ENCODE peak calls at places on chromosomes 2 and 18, in four cellular contexts. One of them, this sample, is unnamed.

GRCh38 chr2:176188218-176188968 is at the start of gene HOXD1:
- ATAC-seq in HepG2: peak
- ATAC-seq in upper lobe of left lung: peak
- ATAC-seq in GM12878: no peak
- ATAC-seq in this sample: peak

GRCh38 chr2:10880586-10881321 is 31.0 kb upstream of the KCNF1 start:
- ATAC-seq in HepG2: no peak
- ATAC-seq in GM12878: no peak
- ATAC-seq in upper lobe of left lung: peak
- ATAC-seq in this sample: no peak

GRCh38 chr2:98422449-98422848 is 22.2 kb upstream of the INPP4A start:
- ATAC-seq in GM12878: no peak
- ATAC-seq in upper lobe of left lung: no peak
- ATAC-seq in HepG2: no peak
- ATAC-seq in this sample: no peak

GRCh38 chr18:36485772-36486171 is 188.3 kb downstream of the FHOD3 start:
- ATAC-seq in upper lobe of left lung: no peak
- ATAC-seq in GM12878: peak
- ATAC-seq in HepG2: no peak
- ATAC-seq in this sample: no peak

GRCh38 chr2:197077336-197077735 is 150.8 kb upstream of the PGAP1 start:
- ATAC-seq in GM12878: no peak
- ATAC-seq in HepG2: no peak
- ATAC-seq in upper lobe of left lung: no peak
- ATAC-seq in this sample: no peak

GRCh38 chr2:45823723-45824206 is 172.3 kb downstream of the PRKCE start:
- ATAC-seq in upper lobe of left lung: peak
- ATAC-seq in GM12878: peak
- ATAC-seq in HepG2: no peak
- ATAC-seq in this sample: peak

GRCh38 chr2:68379184-68379708 is 14.2 kb downstream of the PLEK start:
- ATAC-seq in upper lobe of left lung: no peak
- ATAC-seq in GM12878: peak
- ATAC-seq in HepG2: no peak
- ATAC-seq in this sample: no peak

GRCh38 chr18:77702686-77703085 is 453.0 kb downstream of the GALR1 start:
- ATAC-seq in HepG2: no peak
- ATAC-seq in upper lobe of left lung: no peak
- ATAC-seq in GM12878: no peak
- ATAC-seq in this sample: no peak

GRCh38 chr2:186518945-186519344 is 32.9 kb downstream of the ZC3H15 start:
- ATAC-seq in HepG2: no peak
- ATAC-seq in GM12878: no peak
- ATAC-seq in upper lobe of left lung: no peak
- ATAC-seq in this sample: no peak

GRCh38 chr18:12064086-12064763 is 29.4 kb upstream of the ANKRD62 start:
- ATAC-seq in GM12878: no peak
- ATAC-seq in HepG2: no peak
- ATAC-seq in upper lobe of left lung: peak
- ATAC-seq in this sample: no peak

GRCh38 chr2:236986524-236987330 is 99.0 kb upstream of the COPS8 start:
- ATAC-seq in upper lobe of left lung: peak
- ATAC-seq in HepG2: no peak
- ATAC-seq in GM12878: no peak
- ATAC-seq in this sample: no peak

GRCh38 chr18:34697891-34698290 is 12.2 kb upstream of the DTNA start:
- ATAC-seq in GM12878: peak
- ATAC-seq in HepG2: no peak
- ATAC-seq in upper lobe of left lung: no peak
- ATAC-seq in this sample: no peak

GRCh38 chr2:240996834-240997140 is 1.6 kb upstream of the SNED1 start:
- ATAC-seq in GM12878: no peak
- ATAC-seq in HepG2: no peak
- ATAC-seq in upper lobe of left lung: no peak
- ATAC-seq in this sample: no peak

GRCh38 chr2:194725169-194725568 is 931.9 kb upstream of the SLC39A10 start:
- ATAC-seq in upper lobe of left lung: no peak
- ATAC-seq in HepG2: no peak
- ATAC-seq in GM12878: peak
- ATAC-seq in this sample: no peak

GRCh38 chr18:26685438-26686173 is 137.3 kb upstream of the KCTD1 start:
- ATAC-seq in upper lobe of left lung: no peak
- ATAC-seq in GM12878: no peak
- ATAC-seq in HepG2: no peak
- ATAC-seq in this sample: no peak

GRCh38 chr2:215486973-215487372 is 51.1 kb upstream of the FN1 start:
- ATAC-seq in HepG2: no peak
- ATAC-seq in GM12878: no peak
- ATAC-seq in upper lobe of left lung: no peak
- ATAC-seq in this sample: peak

GRCh38 chr2:18505703-18506341 is 54.6 kb downstream of the RDH14 start:
- ATAC-seq in upper lobe of left lung: no peak
- ATAC-seq in GM12878: no peak
- ATAC-seq in HepG2: no peak
- ATAC-seq in this sample: no peak

GRCh38 chr2:24421668-24422067 is 61.3 kb upstream of the ITSN2 start:
- ATAC-seq in GM12878: peak
- ATAC-seq in upper lobe of left lung: peak
- ATAC-seq in HepG2: peak
- ATAC-seq in this sample: no peak
- TF ChIP-seq CTCF in GM12878: peak
- TF ChIP-seq CTCF in upper lobe of left lung: peak
- TF ChIP-seq CTCF in HepG2: peak
- TF ChIP-seq CTCF in this sample: peak

GRCh38 chr2:177651833-177652232 is 259.3 kb downstream of the AGPS start:
- ATAC-seq in GM12878: no peak
- ATAC-seq in upper lobe of left lung: no peak
- ATAC-seq in HepG2: no peak
- ATAC-seq in this sample: no peak
- TF ChIP-seq EP300 in GM12878: no peak
- TF ChIP-seq EP300 in upper lobe of left lung: no peak
- TF ChIP-seq EP300 in HepG2: no peak
- TF ChIP-seq EP300 in this sample: no peak

GRCh38 chr2:191803007-191803406 is 43.9 kb downstream of the CAVIN2 start:
- ATAC-seq in GM12878: no peak
- ATAC-seq in HepG2: no peak
- ATAC-seq in upper lobe of left lung: no peak
- ATAC-seq in this sample: no peak

GRCh38 chr2:191800874-191801273 is 46.0 kb downstream of the CAVIN2 start:
- ATAC-seq in HepG2: no peak
- ATAC-seq in upper lobe of left lung: no peak
- ATAC-seq in GM12878: no peak
- ATAC-seq in this sample: no peak

GRCh38 chr2:191802180-191802579 is 44.7 kb downstream of the CAVIN2 start:
- ATAC-seq in GM12878: no peak
- ATAC-seq in upper lobe of left lung: no peak
- ATAC-seq in HepG2: peak
- ATAC-seq in this sample: no peak

GRCh38 chr2:191797937-191798873 is 48.7 kb downstream of the CAVIN2 start:
- ATAC-seq in HepG2: no peak
- ATAC-seq in GM12878: no peak
- ATAC-seq in upper lobe of left lung: no peak
- ATAC-seq in this sample: no peak

DNA sequence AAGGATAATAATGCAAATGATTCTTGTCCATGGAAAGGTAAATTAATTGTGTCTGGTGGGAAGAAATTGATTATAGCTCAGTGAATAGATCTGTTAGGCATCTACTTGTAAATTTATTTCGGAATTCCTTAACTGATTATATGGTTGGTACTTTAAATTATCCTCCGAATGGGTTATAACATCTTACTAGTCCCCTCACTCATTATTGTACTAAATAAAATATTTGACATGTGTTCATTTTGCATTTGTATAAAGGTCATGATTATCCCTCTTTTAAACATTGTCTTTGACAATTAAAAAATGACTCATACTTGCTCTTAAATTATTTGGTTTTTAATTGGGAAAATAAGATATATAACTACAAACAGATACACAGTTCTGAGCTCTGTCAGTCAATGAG is 47.4 kb downstream of the CAVIN2 start:
- ATAC-seq in upper lobe of left lung: no peak
- ATAC-seq in GM12878: no peak
- ATAC-seq in HepG2: no peak
- ATAC-seq in this sample: no peak
- TF ChIP-seq CTCF in upper lobe of left lung: no peak
- TF ChIP-seq CTCF in GM12878: no peak
- TF ChIP-seq CTCF in HepG2: no peak
- TF ChIP-seq CTCF in this sample: no peak

GRCh38 chr2:202491514-202491913 is 115.4 kb downstream of the BMPR2 start:
- ATAC-seq in upper lobe of left lung: no peak
- ATAC-seq in HepG2: no peak
- ATAC-seq in GM12878: no peak
- ATAC-seq in this sample: no peak
- TF ChIP-seq EP300 in upper lobe of left lung: no peak
- TF ChIP-seq EP300 in HepG2: no peak
- TF ChIP-seq EP300 in GM12878: no peak
- TF ChIP-seq EP300 in this sample: no peak